ENCODE peak calls at places on chromosomes 2 and 18, in four cellular contexts. L is stomach, M is IMR-90, H is NB4. B is an unnamed sample.

GRCh38 chr18:49560277-49561126 is 1.4 kb upstream of the LIPG start:
- DNase-seq in L (no peak), H (no peak), M (no peak), B (peak; percentile 85)

GRCh38 chr2:185372188-185372587 is 366.4 kb upstream of the FSIP2 start:
- DNase-seq in L (no peak), H (no peak), M (no peak), B (no peak)

GRCh38 chr2:37783545-37783944 is 112.1 kb upstream of the CDC42EP3 start:
- DNase-seq in L (no peak), M (no peak), H (no peak), B (no peak)

GRCh38 chr2:32427672-32428622 is 71.1 kb downstream of the BIRC6 start:
- DNase-seq in M (no peak), H (no peak), L (no peak), B (no peak)

GRCh38 chr2:120736202-120736954 is 710 bp downstream of the GLI2 start:
- DNase-seq in L (peak; percentile 25), H (no peak), M (no peak), B (peak; percentile 87)

GRCh38 chr2:170771049-170771937 is 1.1 kb downstream of the ERICH2 start:
- DNase-seq in L (no peak), M (peak; percentile 15), H (peak; percentile 67), B (no peak)

GRCh38 chr2:101843471-101843870 is 146.0 kb downstream of the MAP4K4 start:
- DNase-seq in L (no peak), H (no peak), M (no peak), B (no peak)

GRCh38 chr2:202064206-202064880 is 8.7 kb upstream of the KIAA2012 start:
- DNase-seq in M (peak; percentile 94), H (peak; percentile 16), L (no peak), B (no peak)

GRCh38 chr2:178403671-178404379 is 47.1 kb downstream of the PRKRA start:
- DNase-seq in M (no peak), L (no peak), H (peak; percentile 16), B (no peak)

GRCh38 chr18:68735498-68736343 is 20.8 kb upstream of the TMX3 start:
- DNase-seq in L (no peak), H (peak; percentile 56), M (peak; percentile 74), B (no peak)

GRCh38 chr2:201908901-201909300 is 102.6 kb downstream of the CDK15 start:
- DNase-seq in L (no peak), H (no peak), M (peak; percentile 67), B (no peak)

GRCh38 chr18:35619941-35620340 is 38.4 kb downstream of the GALNT1 start:
- DNase-seq in L (no peak), M (no peak), H (no peak), B (no peak)

GRCh38 chr2:177078416-177078815 is 134.2 kb upstream of the HNRNPA3 start:
- DNase-seq in H (peak; percentile 19), L (peak; percentile 37), M (peak; percentile 3), B (peak; percentile 88)

GRCh38 chr2:70607121-70607551 is 53.5 kb upstream of the TGFA start:
- DNase-seq in L (no peak), M (no peak), H (no peak), B (no peak)

GRCh38 chr2:155203187-155203586 is 504.7 kb downstream of the KCNJ3 start:
- DNase-seq in L (no peak), H (peak; percentile 9), M (no peak), B (no peak)

GRCh38 chr2:188435115-188435514 is 143.4 kb downstream of the GULP1 start:
- DNase-seq in H (no peak), M (no peak), L (no peak), B (no peak)

GRCh38 chr2:105645031-105645940 is 99.4 kb upstream of the NCK2 start:
- DNase-seq in H (no peak), L (no peak), M (no peak), B (peak; percentile 69)

GRCh38 chr2:174053784-174054183 is 88.6 kb upstream of the SP3 start:
- DNase-seq in M (peak; percentile 18), H (no peak), L (no peak), B (no peak)

GRCh38 chr18:36297419-36298112 is at the start of gene FHOD3:
- DNase-seq in L (peak; percentile 54), M (peak; percentile 49), H (no peak), B (no peak)

GRCh38 chr2:207157162-207157481 is 8.6 kb downstream of the KLF7 start:
- DNase-seq in H (no peak), L (no peak), M (no peak), B (no peak)

GRCh38 chr2:169734172-169734847 is 678 bp downstream of the KLHL23 start:
- DNase-seq in L (peak; percentile 31), H (peak; percentile 74), M (no peak), B (no peak)

GRCh38 chr2:96685592-96686459 is 43.3 kb downstream of the FER1L5 start:
- DNase-seq in M (no peak), H (no peak), L (no peak), B (no peak)

GRCh38 chr2:239201884-239202283 is 198.9 kb downstream of the HDAC4 start:
- DNase-seq in H (no peak), M (no peak), L (no peak), B (no peak)

GRCh38 chr18:58225101-58225500 is 181.1 kb downstream of the NEDD4L start:
- DNase-seq in L (no peak), M (no peak), H (no peak), B (no peak)

GRCh38 chr2:177329035-177329434 is 63.5 kb upstream of the AGPS start:
- DNase-seq in L (no peak), M (no peak), H (no peak), B (no peak)

GRCh38 chr18:12637393-12637792 is 20.5 kb downstream of the SPIRE1 start:
- DNase-seq in M (peak; percentile 49), H (no peak), L (no peak), B (no peak)
- H3K4me3 ChIP-seq in M (no peak overlapping the region), H (no peak overlapping the region), L (no peak overlapping the region), B (no peak overlapping the region)

GRCh38 chr2:74488643-74489481 is 6.0 kb downstream of the TTC31 start:
- DNase-seq in H (no peak), L (no peak), M (no peak), B (no peak)

GRCh38 chr2:74481432-74481831 is 1.4 kb downstream of the CCDC142 start:
- DNase-seq in M (no peak), L (no peak), H (no peak), B (no peak)

GRCh38 chr2:74481961-74482800 is 617 bp downstream of the CCDC142 start:
- DNase-seq in M (no peak), H (peak; percentile 86), L (no peak), B (no peak)

GRCh38 chr2:74486141-74486540 is 3.3 kb downstream of the TTC31 start:
- DNase-seq in M (no peak), H (no peak), L (no peak), B (no peak)

DNA sequence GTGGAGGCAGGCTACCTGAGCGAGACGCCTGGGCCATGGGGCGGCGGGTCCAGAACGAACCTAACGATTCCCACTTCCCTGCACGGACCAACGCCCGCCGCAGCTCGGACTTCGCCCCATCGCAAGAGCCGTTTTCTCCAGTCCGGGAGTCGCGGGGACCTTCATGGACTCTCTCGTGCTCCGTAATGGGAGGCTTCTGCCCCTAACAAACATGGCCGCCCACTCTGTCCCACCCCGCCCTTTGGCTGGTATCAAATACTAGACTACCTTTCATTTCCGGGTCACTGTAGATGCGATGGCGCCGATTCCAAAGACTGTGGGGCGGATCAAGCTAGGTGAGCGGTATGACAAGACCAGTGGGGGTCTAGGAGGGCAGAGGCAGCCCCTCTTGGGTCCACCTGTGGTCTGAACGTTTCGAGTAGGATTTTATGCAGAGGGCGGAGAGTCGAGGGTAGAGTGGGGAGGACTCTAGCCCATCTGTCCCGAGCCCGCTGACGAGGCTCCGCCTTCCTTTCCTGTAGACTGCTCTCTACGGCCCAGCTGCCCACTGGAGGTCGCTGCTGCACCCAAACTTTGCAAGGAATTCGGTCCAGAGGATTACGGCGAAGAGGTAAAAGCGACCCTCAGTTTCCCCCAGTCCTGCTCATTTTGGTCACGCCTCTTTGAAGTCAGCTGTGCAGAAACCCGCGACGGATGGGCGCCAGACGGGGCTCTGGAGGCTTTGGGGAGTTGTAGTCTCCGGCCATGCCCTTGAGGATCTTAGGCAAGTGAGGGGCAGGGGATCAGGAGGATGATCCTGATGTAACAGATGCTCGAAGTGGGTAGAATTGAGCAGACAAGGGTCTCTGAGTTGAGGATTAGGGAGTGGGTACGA is at the start of the genes CCDC142 and TTC31:
- DNase-seq in L (peak; percentile 97), M (peak; percentile 93), H (peak; percentile 98), B (peak; percentile 98)
- TF ChIP-seq POLR2A in L (no peak), M (peak; percentile 57), H (peak; percentile 55), B (no peak)

GRCh38 chr2:227862741-227863588 is 8.5 kb upstream of the DAW1 start:
- DNase-seq in H (peak; percentile 63), L (no peak), M (peak; percentile 83), B (peak; percentile 51)

GRCh38 chr2:227861011-227861410 is 10.4 kb upstream of the DAW1 start:
- DNase-seq in M (no peak), H (no peak), L (no peak), B (no peak)

GRCh38 chr2:227860116-227860724 is 11.2 kb upstream of the DAW1 start:
- DNase-seq in L (no peak), M (no peak), H (no peak), B (no peak)

GRCh38 chr2:227864161-227864756 is 7.2 kb upstream of the DAW1 start:
- DNase-seq in L (no peak), H (no peak), M (peak; percentile 49), B (no peak)

GRCh38 chr2:227862227-227862740 is 9.1 kb upstream of the DAW1 start:
- DNase-seq in M (peak; percentile 64), H (peak; percentile 81), L (peak; percentile 36), B (no peak)
- H3K4me3 ChIP-seq in M (no peak overlapping the region), H (no peak overlapping the region), L (no peak overlapping the region), B (no peak overlapping the region)

DNA sequence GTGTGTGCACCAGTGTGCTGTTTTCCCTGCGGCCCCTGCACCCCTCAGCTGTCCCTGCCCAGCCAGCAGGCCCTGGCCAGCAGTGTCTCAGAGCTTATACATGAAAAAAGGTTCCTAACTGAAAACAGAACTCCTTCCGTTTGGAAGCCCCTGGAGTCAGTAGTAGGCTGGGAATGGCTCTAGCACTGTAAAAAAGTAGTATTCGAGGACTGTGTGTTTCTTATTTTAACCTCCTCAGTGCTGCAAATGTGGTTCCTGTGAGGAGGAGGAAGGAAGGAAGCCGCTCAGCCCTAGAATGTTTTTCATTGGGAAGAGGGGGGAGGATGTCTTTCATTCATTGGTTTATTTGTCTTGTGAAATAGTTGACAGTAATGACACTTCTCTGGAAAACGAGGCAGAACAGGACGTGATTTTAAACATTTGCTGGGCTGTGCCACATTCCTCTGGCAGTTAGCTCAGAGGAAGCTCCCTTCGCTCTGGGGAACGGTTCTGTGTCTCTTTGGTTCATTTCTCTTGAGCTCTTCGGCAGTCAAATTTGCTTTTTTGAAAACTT is 103.5 kb downstream of the SPTBN1 start:
- DNase-seq in H (peak; percentile 88), M (peak; percentile 87), L (no peak), B (peak; percentile 70)
- TF ChIP-seq POLR2A in H (peak; percentile 36), M (peak; percentile 80), L (no peak), B (peak; percentile 60)

GRCh38 chr2:181458881-181459280 is 1.7 kb downstream of the ITGA4 start:
- DNase-seq in M (no peak), L (no peak), H (peak; percentile 56), B (no peak)
- H3K4me3 ChIP-seq in M (no peak overlapping the region), L (peak overlapping the region; percentile 55), H (peak overlapping the region; percentile 97), B (no peak overlapping the region)

GRCh38 chr18:62715439-62715792 is at the start of gene PHLPP1:
- DNase-seq in H (no peak), L (no peak), M (no peak), B (no peak)

GRCh38 chr18:62716679-62717058 is 1.3 kb downstream of the PHLPP1 start:
- DNase-seq in L (peak; percentile 45), H (peak; percentile 65), M (no peak), B (peak; percentile 88)

GRCh38 chr18:62715829-62716678 is 713 bp downstream of the PHLPP1 start:
- DNase-seq in L (peak; percentile 67), H (peak; percentile 77), M (peak; percentile 59), B (peak; percentile 26)

GRCh38 chr18:62713651-62714247 is 1.6 kb upstream of the PHLPP1 start:
- DNase-seq in H (no peak), L (no peak), M (peak; percentile 40), B (no peak)

GRCh38 chr18:62714671-62715438 is 486 bp upstream of the PHLPP1 start:
- DNase-seq in L (peak; percentile 99), H (peak; percentile 100), M (peak; percentile 100), B (peak; percentile 100)
- TF ChIP-seq POLR2A in L (no peak), H (no peak), M (no peak), B (no peak)